ENCODE peak calls at places on chromosomes 13 and 19, in four cellular contexts. M, X, I and T are unnamed samples.

GRCh38 chr19:56094449-56094848 is 26.6 kb downstream of the ZNF787 start:
- DNase-seq in I (no peak), M (no peak), X (no peak), T (no peak)

GRCh38 chr13:98689347-98689968 is 63.0 kb downstream of the SLC15A1 start:
- DNase-seq in X (no peak), M (no peak), I (no peak), T (no peak)

GRCh38 chr19:34260771-34261173 is 6.4 kb downstream of the GARRE1 start:
- DNase-seq in I (no peak), X (no peak), M (no peak), T (no peak)

GRCh38 chr19:33167438-33167837 is 26.7 kb upstream of the LRP3 start:
- DNase-seq in M (no peak), I (no peak), X (no peak), T (no peak)

GRCh38 chr19:4534836-4535658 is at the start of gene PLIN5:
- DNase-seq in X (peak), I (peak), M (peak), T (peak)

GRCh38 chr13:50420720-50421456 is 405.6 kb downstream of the KCNRG start:
- DNase-seq in M (no peak), I (no peak), X (no peak), T (no peak)

GRCh38 chr13:79018166-79018565 is 359.2 kb upstream of the OBI1 start:
- DNase-seq in I (no peak), X (no peak), M (no peak), T (no peak)

GRCh38 chr19:19042732-19043274 is 9.4 kb downstream of the ARMC6 start:
- DNase-seq in X (no peak), M (no peak), I (no peak), T (no peak)

GRCh38 chr19:16714702-16715294 is 4.8 kb upstream of the NWD1 start:
- DNase-seq in I (peak), M (no peak), X (peak), T (peak)

GRCh38 chr19:41894350-41894749 is 11.4 kb downstream of the ARHGEF1 start:
- DNase-seq in M (no peak), X (no peak), I (no peak), T (no peak)

GRCh38 chr19:23075031-23075733 is 41.6 kb upstream of the ZNF730 start:
- DNase-seq in I (peak), M (no peak), X (no peak), T (peak)

GRCh38 chr19:34513767-34514166 is 32.2 kb downstream of the WTIP start:
- DNase-seq in I (no peak), X (no peak), M (no peak), T (no peak)

GRCh38 chr19:30029721-30030510 is 87.9 kb downstream of the URI1 start:
- DNase-seq in M (no peak), X (no peak), I (no peak), T (no peak)

GRCh38 chr13:104015646-104016396 is 949.6 kb upstream of the SLC10A2 start:
- DNase-seq in I (no peak), M (no peak), X (no peak), T (no peak)

GRCh38 chr19:13396256-13397080 is 109.8 kb downstream of the CACNA1A start:
- DNase-seq in I (peak), M (peak), X (peak), T (peak)

GRCh38 chr13:51270606-51271005 is 48.4 kb downstream of the FAM124A start:
- DNase-seq in X (no peak), I (no peak), M (no peak), T (no peak)

GRCh38 chr19:48970139-48970766 is 5.1 kb downstream of the FTL start:
- DNase-seq in I (no peak), X (no peak), M (no peak), T (no peak)

GRCh38 chr19:54189020-54189667 is at the start of gene MBOAT7:
- DNase-seq in I (no peak), X (no peak), M (no peak), T (no peak)

GRCh38 chr13:43567608-43568007 is 219.2 kb downstream of the ENOX1 start:
- DNase-seq in X (no peak), M (no peak), I (no peak), T (no peak)

GRCh38 chr13:23268441-23268840 is 87.7 kb downstream of the SGCG start:
- DNase-seq in X (no peak), I (no peak), M (no peak), T (no peak)

GRCh38 chr19:54162241-54162805 is 2.8 kb upstream of the LENG1 start:
- DNase-seq in M (peak), I (peak), X (no peak), T (peak)

GRCh38 chr13:76012091-76012721 is 376.1 kb downstream of the LMO7 start:
- DNase-seq in X (no peak), I (no peak), M (no peak), T (no peak)

GRCh38 chr19:43467730-43468129 is 2.3 kb upstream of the LYPD3 start:
- DNase-seq in X (peak), M (no peak), I (no peak), T (no peak)

GRCh38 chr19:13056052-13056660 is 46.5 kb downstream of the LYL1 start:
- DNase-seq in X (no peak), I (no peak), M (no peak), T (peak)

GRCh38 chr13:100646030-100646673 is 28.4 kb downstream of the TMTC4 start:
- DNase-seq in M (peak), X (peak), I (peak), T (no peak)

GRCh38 chr13:39461685-39462266 is 141.2 kb downstream of the LHFPL6 start:
- DNase-seq in X (no peak), M (no peak), I (no peak), T (no peak)

GRCh38 chr13:60463787-60464186 is 66.8 kb downstream of the TDRD3 start:
- DNase-seq in X (no peak), M (no peak), I (no peak), T (no peak)

GRCh38 chr19:49637865-49638350 is 2.0 kb downstream of the RRAS start:
- DNase-seq in X (no peak), M (peak), I (peak), T (peak)

GRCh38 chr13:43994999-43995859 is 115.5 kb downstream of the LACC1 start:
- DNase-seq in I (no peak), X (no peak), M (no peak), T (no peak)

GRCh38 chr19:40831502-40832430 is 18.5 kb downstream of the CYP2A6 start:
- DNase-seq in X (peak), M (peak), I (no peak), T (no peak)

GRCh38 chr13:96072392-96072791 is 17.5 kb upstream of the HS6ST3 start:
- DNase-seq in I (no peak), M (no peak), X (no peak), T (no peak)

GRCh38 chr13:96081888-96082287 is 8.0 kb upstream of the HS6ST3 start:
- DNase-seq in X (no peak), I (no peak), M (no peak), T (no peak)

GRCh38 chr13:96080676-96081075 is 9.2 kb upstream of the HS6ST3 start:
- DNase-seq in X (no peak), I (no peak), M (no peak), T (no peak)

DNA sequence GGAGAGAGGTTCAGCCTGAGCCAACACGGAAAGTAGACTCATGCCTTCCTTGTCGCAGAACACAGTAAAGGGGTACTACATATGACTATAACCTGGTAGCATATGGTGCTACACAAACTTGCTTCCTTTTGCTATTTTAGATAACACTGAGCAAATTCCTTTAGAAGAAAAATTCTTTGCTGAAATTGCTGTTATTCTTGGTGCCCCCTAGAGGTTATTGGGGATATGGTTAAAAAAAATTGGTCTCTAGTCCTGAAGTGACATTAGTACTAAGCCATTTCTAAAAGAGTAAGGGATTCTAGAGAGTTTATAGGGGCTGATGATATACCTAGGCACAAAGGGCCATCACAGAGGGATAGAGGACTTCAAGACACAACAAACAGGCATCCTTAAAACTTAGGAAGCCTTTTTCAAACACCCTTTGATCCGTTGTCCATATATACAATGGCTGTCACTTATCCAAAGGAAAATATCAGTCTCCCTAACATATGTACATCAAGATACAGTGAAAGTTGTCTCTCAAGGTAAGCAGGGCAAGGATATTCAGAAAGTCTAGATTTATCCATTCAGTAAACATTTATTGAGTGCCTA is 13.9 kb upstream of the HS6ST3 start:
- DNase-seq in X (peak), M (peak), I (peak), T (no peak)
- TF ChIP-seq PHF8 in X (no peak), M (no peak), I (no peak), T (no peak)

GRCh38 chr13:105703843-105704242 is 831.6 kb downstream of the EFNB2 start:
- DNase-seq in X (no peak), M (no peak), I (no peak), T (no peak)
- TF ChIP-seq PHF8 in X (no peak), M (no peak), I (no peak), T (no peak)

DNA sequence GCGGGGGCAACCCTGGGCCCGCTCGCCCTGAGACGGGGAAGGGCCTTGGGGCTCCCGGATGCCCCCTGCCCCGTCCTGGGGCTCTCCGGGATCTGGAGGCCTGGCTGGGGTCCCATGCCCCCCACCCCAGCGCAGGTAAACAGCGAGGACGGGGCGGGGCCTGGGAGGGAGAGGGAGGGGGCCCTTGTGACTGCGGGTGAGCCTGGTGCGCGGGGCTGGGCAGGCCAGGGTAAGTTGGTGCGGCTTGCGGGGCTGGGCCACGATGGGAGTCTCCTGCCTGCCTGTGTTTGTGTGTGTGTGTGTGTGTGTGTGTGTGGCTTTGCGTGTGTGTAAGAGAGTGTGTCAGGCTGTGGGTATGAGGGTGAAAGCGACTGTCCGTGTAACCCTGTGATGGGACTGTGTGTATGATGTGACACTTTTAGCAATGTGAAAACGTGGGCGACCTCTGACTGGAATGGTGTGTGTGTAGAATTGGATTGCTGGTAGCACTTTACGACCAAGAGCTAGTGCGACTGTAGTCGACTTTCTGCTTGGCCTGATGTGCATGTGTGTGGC is 426 bp downstream of the KLC3 start:
- DNase-seq in M (no peak), X (no peak), I (no peak), T (no peak)
- TF ChIP-seq PHF8 in M (no peak), X (no peak), I (no peak), T (no peak)

GRCh38 chr13:111406636-111407035 is 86.2 kb downstream of the TEX29 start:
- DNase-seq in M (no peak), X (peak), I (no peak), T (no peak)

GRCh38 chr13:111404746-111405145 is 84.3 kb downstream of the TEX29 start:
- DNase-seq in X (no peak), I (no peak), M (no peak), T (no peak)

GRCh38 chr13:111410232-111411021 is 90.0 kb downstream of the TEX29 start:
- DNase-seq in M (no peak), X (no peak), I (no peak), T (no peak)

GRCh38 chr13:111409413-111409812 is 89.0 kb downstream of the TEX29 start:
- DNase-seq in X (no peak), I (no peak), M (no peak), T (no peak)

GRCh38 chr13:111407381-111408131 is 87.1 kb downstream of the TEX29 start:
- DNase-seq in X (peak), M (no peak), I (no peak), T (no peak)
- TF ChIP-seq PHF8 in X (no peak), M (no peak), I (no peak), T (no peak)

DNA sequence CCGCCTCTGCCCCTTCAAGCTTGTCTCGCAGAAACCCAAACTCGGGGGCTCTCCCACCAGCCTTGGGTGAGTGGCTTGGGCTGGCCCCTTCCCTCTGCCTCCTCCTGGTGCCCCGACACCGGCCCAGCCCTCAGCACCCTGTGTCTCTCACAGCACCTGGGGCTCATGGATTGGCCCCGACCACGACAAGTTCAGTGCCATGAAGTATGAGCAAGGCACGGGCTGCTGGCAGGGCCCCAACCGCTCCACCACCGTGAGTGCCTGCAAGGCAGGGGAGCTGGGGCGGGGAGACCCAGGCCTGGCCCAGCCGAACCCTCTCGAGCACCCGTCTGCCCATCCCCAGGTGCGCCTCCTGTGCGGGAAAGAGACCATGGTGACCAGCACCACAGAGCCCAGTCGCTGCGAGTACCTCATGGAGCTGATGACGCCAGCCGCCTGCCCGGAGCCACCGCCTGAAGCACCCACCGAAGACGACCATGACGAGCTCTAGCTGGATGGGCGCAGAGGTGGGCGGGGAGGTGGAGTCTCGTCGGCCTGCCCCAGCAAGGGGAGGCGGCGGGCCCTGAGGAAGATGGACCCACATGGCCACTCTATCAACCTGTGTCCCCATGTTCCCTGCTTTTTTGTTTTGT is 13.6 kb downstream of the PRKCSH start:
- DNase-seq in X (no peak), M (no peak), I (no peak), T (no peak)
- TF ChIP-seq PHF8 in X (no peak), M (no peak), I (no peak), T (no peak)

DNA sequence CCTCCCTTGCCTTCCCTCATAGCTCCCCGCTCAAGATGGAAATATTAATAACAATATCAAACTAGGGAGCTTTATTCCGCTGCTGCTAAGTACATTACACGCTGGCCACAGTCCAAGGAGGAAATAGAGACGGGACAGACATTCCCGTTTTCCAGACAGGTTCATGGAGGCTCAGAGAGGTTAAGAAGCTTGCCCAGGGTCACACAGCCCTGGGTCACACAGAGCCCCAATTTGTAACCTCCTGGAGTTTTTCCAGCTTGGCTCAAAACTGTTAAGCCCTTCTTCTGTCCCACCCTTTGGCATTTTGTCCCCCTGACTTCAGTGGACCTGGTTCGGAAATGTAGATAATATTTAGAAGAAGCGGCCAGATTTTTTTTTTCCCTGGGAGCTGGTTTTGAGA is 2.0 kb downstream of the BICRA start:
- DNase-seq in M (no peak), X (no peak), I (no peak), T (no peak)
- TF ChIP-seq PHF8 in M (no peak), X (no peak), I (no peak), T (no peak)

GRCh38 chr19:47512183-47512947 is 2.5 kb downstream of the NAPA start:
- DNase-seq in M (no peak), I (no peak), X (peak), T (no peak)

GRCh38 chr19:47510516-47511127 is 4.2 kb downstream of the NAPA start:
- DNase-seq in X (no peak), I (no peak), M (no peak), T (no peak)

GRCh38 chr19:47512948-47513319 is 1.9 kb downstream of the NAPA start:
- DNase-seq in M (no peak), X (no peak), I (no peak), T (no peak)

GRCh38 chr19:47511128-47511517 is 3.7 kb downstream of the NAPA start:
- DNase-seq in I (no peak), M (no peak), X (no peak), T (no peak)

DNA sequence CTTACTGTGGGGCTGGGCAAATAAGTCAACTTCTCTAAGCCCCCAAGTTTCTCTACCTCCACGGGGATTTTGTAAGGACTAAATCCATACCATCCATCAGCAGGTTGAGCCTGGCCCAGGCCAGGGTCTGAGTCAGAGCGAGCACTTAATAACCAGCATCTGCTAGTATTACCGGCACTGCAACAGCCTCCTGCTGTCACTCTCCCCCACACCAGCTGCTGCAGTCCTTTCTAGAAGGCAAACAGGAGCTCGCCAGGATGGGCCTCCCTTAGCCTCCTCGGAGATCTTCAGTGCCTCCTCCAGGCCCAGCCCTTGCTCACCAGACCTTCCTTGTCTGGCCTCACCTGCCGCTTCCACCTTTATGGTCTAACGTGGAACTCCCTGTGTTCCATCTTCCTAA is 3.2 kb downstream of the NAPA start:
- DNase-seq in I (no peak), M (no peak), X (no peak), T (no peak)
- TF ChIP-seq PHF8 in I (no peak), M (no peak), X (no peak), T (no peak)